ENCODE peak calls at places on chromosomes 3 and 15, in four cellular contexts. One of them, this sample, is unnamed.

GRCh38 chr3:129387492-129387891 is 40.9 kb downstream of the EFCAB12 start:
- DNase-seq in K562: no peak
- DNase-seq in HepG2: no peak
- DNase-seq in SK-N-SH: no peak
- DNase-seq in this sample: no peak

GRCh38 chr3:65677486-65677885 is 361.2 kb downstream of the MAGI1 start:
- DNase-seq in K562: no peak
- DNase-seq in HepG2: no peak
- DNase-seq in SK-N-SH: no peak
- DNase-seq in this sample: no peak

GRCh38 chr15:98347866-98348265 is 300.5 kb upstream of the IGF1R start:
- DNase-seq in K562: no peak
- DNase-seq in HepG2: no peak
- DNase-seq in SK-N-SH: no peak
- DNase-seq in this sample: no peak

GRCh38 chr3:68973635-68974034 is 39.8 kb downstream of the EOGT start:
- DNase-seq in K562: no peak
- DNase-seq in HepG2: no peak
- DNase-seq in SK-N-SH: no peak
- DNase-seq in this sample: no peak

GRCh38 chr3:100880072-100880471 is 113.1 kb downstream of the ABI3BP start:
- DNase-seq in K562: no peak
- DNase-seq in HepG2: no peak
- DNase-seq in SK-N-SH: peak
- DNase-seq in this sample: no peak

GRCh38 chr3:14169871-14170270 is 8.5 kb downstream of the XPC start:
- DNase-seq in K562: no peak
- DNase-seq in HepG2: no peak
- DNase-seq in SK-N-SH: no peak
- DNase-seq in this sample: no peak

GRCh38 chr3:136984837-136985236 is 27.1 kb downstream of the IL20RB start:
- DNase-seq in K562: no peak
- DNase-seq in HepG2: no peak
- DNase-seq in SK-N-SH: no peak
- DNase-seq in this sample: no peak

GRCh38 chr3:13636186-13636585 is 87.3 kb downstream of the FBLN2 start:
- DNase-seq in K562: no peak
- DNase-seq in HepG2: no peak
- DNase-seq in SK-N-SH: no peak
- DNase-seq in this sample: no peak

GRCh38 chr15:34119291-34119690 is 17.4 kb downstream of the PGBD4 start:
- DNase-seq in K562: no peak
- DNase-seq in HepG2: no peak
- DNase-seq in SK-N-SH: no peak
- DNase-seq in this sample: no peak

GRCh38 chr15:39602143-39602542 is 21.3 kb downstream of the THBS1 start:
- DNase-seq in K562: no peak
- DNase-seq in HepG2: peak
- DNase-seq in SK-N-SH: no peak
- DNase-seq in this sample: no peak

DNA sequence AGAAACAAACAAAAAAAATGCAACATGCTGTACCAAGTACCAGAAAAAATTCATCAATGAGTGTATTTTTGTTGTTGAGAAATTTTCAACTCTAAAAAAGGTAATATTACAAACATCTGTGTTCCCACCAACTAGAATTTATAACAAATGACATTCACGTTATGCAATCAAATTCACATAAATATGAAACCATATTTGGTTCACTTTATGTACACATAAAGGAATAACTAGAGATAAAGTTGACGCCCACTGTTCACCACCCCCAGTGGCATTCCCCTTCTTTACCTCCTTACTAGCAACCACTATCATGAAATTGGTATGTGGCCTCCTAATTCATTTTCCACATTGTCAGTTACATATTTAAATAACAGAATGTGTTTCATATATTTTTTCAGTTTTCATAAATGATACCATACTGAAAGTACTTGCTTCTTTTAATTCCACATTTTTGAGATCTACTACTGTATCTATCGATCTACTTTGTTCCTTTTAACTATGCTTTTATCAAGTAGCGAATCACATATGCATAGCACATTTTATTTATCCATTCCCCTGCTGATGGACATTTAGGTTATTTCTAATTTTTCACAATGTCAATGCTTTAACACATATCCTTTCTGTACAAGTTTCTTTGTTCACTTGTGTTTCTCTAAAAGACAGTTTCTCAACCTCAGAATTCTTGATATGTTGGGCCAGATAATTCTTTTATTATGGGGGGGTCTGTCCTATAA is 34.5 kb downstream of the TBC1D5 start:
- DNase-seq in K562: no peak
- DNase-seq in HepG2: no peak
- DNase-seq in SK-N-SH: no peak
- DNase-seq in this sample: no peak
- TF ChIP-seq ELF1 in K562: no peak
- TF ChIP-seq ELF1 in HepG2: no peak
- TF ChIP-seq ELF1 in SK-N-SH: no peak
- TF ChIP-seq ELF1 in this sample: no peak

GRCh38 chr3:77081240-77081661 is 41.4 kb downstream of the ROBO2 start:
- DNase-seq in K562: no peak
- DNase-seq in HepG2: no peak
- DNase-seq in SK-N-SH: no peak
- DNase-seq in this sample: no peak
- TF ChIP-seq ELF1 in K562: no peak
- TF ChIP-seq ELF1 in HepG2: no peak
- TF ChIP-seq ELF1 in SK-N-SH: no peak
- TF ChIP-seq ELF1 in this sample: no peak

GRCh38 chr15:84727429-84727828 is 11.5 kb upstream of the SEC11A start:
- DNase-seq in K562: no peak
- DNase-seq in HepG2: no peak
- DNase-seq in SK-N-SH: no peak
- DNase-seq in this sample: no peak
- TF ChIP-seq ELF1 in K562: no peak
- TF ChIP-seq ELF1 in HepG2: no peak
- TF ChIP-seq ELF1 in SK-N-SH: no peak
- TF ChIP-seq ELF1 in this sample: no peak

GRCh38 chr3:60803812-60804211 is 447.4 kb downstream of the FHIT start:
- DNase-seq in K562: no peak
- DNase-seq in HepG2: no peak
- DNase-seq in SK-N-SH: no peak
- DNase-seq in this sample: no peak
- TF ChIP-seq ELF1 in K562: no peak
- TF ChIP-seq ELF1 in HepG2: no peak
- TF ChIP-seq ELF1 in SK-N-SH: no peak
- TF ChIP-seq ELF1 in this sample: no peak

DNA sequence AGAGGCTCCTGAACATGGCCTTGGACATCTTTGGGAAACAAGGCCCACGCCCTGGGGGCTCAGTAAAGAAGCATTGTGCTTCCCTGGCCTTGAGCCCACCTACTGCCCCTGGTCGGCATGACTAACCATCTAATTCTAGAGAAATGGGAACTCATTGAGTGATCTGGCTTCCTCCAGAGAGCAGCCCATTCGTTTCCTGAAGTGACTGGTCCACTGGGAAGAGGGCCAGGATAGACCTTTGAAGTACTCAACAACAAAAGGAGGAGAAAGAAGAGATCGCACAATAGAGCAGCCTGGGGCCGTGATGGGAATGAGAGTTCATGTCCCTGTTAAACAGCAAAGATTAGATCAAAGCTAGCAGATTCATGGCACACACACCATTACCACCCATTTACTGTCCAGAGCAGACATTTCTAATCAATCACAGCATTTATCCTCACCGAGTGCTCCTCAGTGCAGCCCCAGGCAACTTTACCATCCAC is 514.4 kb upstream of the PROK2 start:
- DNase-seq in K562: no peak
- DNase-seq in HepG2: no peak
- DNase-seq in SK-N-SH: peak
- DNase-seq in this sample: peak
- TF ChIP-seq ELF1 in K562: no peak
- TF ChIP-seq ELF1 in HepG2: no peak
- TF ChIP-seq ELF1 in SK-N-SH: no peak
- TF ChIP-seq ELF1 in this sample: no peak

GRCh38 chr3:32113566-32113965 is 7.1 kb downstream of the GPD1L start:
- DNase-seq in K562: no peak
- DNase-seq in HepG2: no peak
- DNase-seq in SK-N-SH: no peak
- DNase-seq in this sample: no peak
- TF ChIP-seq ELF1 in K562: no peak
- TF ChIP-seq ELF1 in HepG2: no peak
- TF ChIP-seq ELF1 in SK-N-SH: no peak
- TF ChIP-seq ELF1 in this sample: no peak